ENCODE peak calls at places on chromosomes 3 and 15, in ten cellular contexts. L is NAMALWA, N is mesenchymal stem cell, E is NCI-H524, F is RWPE1, R is amygdala, K is EH, T is PC-3, W is SHP77, B is amniotic stem cell. C is an unnamed sample.
A peak's percentile ranks its signal among the peaks of the same experiment; 100 is the strongest.

GRCh38 chr3:185718736-185719456 is 105.9 kb downstream of the IGF2BP2 start:
- DNase-seq in L (no peak), N (no peak), E (no peak), F (no peak), R (no peak), K (no peak), T (no peak), W (no peak), B (no peak), C (no peak)

GRCh38 chr3:179852117-179852886 is 184.4 kb downstream of the PEX5L start:
- DNase-seq in L (peak; percentile 15), N (peak; percentile 80), E (no peak), F (no peak), R (no peak), K (peak; percentile 54), T (peak; percentile 63), W (no peak), B (no peak), C (no peak)

GRCh38 chr3:81492048-81492447 is 269.4 kb downstream of the GBE1 start:
- DNase-seq in L (no peak), N (peak; percentile 22), E (no peak), F (no peak), R (no peak), K (peak; percentile 35), T (no peak), W (no peak), B (no peak), C (no peak)

GRCh38 chr3:2635511-2635910 is 474.7 kb downstream of the IL5RA start:
- DNase-seq in L (no peak), N (peak; percentile 23), E (no peak), F (no peak), R (no peak), K (no peak), T (no peak), W (no peak), B (no peak), C (no peak)

GRCh38 chr3:110384601-110385000 is 687.0 kb upstream of the NECTIN3 start:
- DNase-seq in L (no peak), N (peak; percentile 49), E (no peak), F (peak; percentile 17), R (no peak), K (peak; percentile 88), T (peak; percentile 81), W (no peak), B (no peak), C (no peak)

GRCh38 chr15:40436892-40437753 is 3.6 kb upstream of the BAHD1 start:
- DNase-seq in L (no peak), N (no peak), E (no peak), F (no peak), R (no peak), K (no peak), T (no peak), W (no peak), B (no peak), C (no peak)

GRCh38 chr3:178671261-178672191 is 135.3 kb downstream of the KCNMB2 start:
- DNase-seq in L (no peak), N (peak; percentile 44), E (no peak), F (peak; percentile 75), R (no peak), K (peak; percentile 80), T (peak; percentile 54), W (peak; percentile 2), B (no peak), C (peak; percentile 17)

GRCh38 chr3:108396336-108396735 is 100.0 kb downstream of the HHLA2 start:
- DNase-seq in L (no peak), N (no peak), E (no peak), F (no peak), R (no peak), K (no peak), T (no peak), W (no peak), B (no peak), C (no peak)

GRCh38 chr3:23961913-23962312 is 16.8 kb downstream of the NR1D2 start:
- DNase-seq in L (no peak), N (no peak), E (no peak), F (no peak), R (no peak), K (no peak), T (no peak), W (no peak), B (no peak), C (no peak)

GRCh38 chr15:49621327-49622210 is 721 bp downstream of the DTWD1 start:
- DNase-seq in L (peak; percentile 50), N (peak; percentile 36), E (peak; percentile 29), F (no peak), R (no peak), K (peak; percentile 24), T (peak; percentile 2), W (peak; percentile 2), B (no peak), C (no peak)

GRCh38 chr3:116153174-116153573 is 292.1 kb downstream of the LSAMP start:
- DNase-seq in L (no peak), N (no peak), E (no peak), F (no peak), R (no peak), K (peak; percentile 1), T (no peak), W (no peak), B (no peak), C (no peak)

GRCh38 chr15:31758126-31758525 is 272.2 kb upstream of the CHRNA7 start:
- DNase-seq in L (peak; percentile 52), N (no peak), E (no peak), F (peak; percentile 44), R (no peak), K (peak; percentile 0), T (peak; percentile 55), W (peak; percentile 83), B (no peak), C (peak; percentile 66)

GRCh38 chr3:98109789-98110188 is 20.7 kb upstream of the OR5H1 start:
- DNase-seq in L (no peak), N (no peak), E (no peak), F (no peak), R (no peak), K (no peak), T (no peak), W (no peak), B (no peak), C (no peak)

GRCh38 chr15:44726568-44727461 is 9.5 kb upstream of the TRIM69 start:
- DNase-seq in L (peak; percentile 94), N (peak; percentile 96), E (no peak), F (peak; percentile 79), R (no peak), K (peak; percentile 96), T (peak; percentile 92), W (no peak), B (peak; percentile 67), C (no peak)

GRCh38 chr3:186021673-186022362 is 84.0 kb upstream of the TRA2B start:
- DNase-seq in L (no peak), N (peak; percentile 92), E (no peak), F (peak; percentile 50), R (no peak), K (peak; percentile 95), T (peak; percentile 39), W (no peak), B (peak; percentile 87), C (no peak)

GRCh38 chr3:143375698-143376097 is 256.1 kb downstream of the CHST2 start:
- DNase-seq in L (no peak), N (no peak), E (no peak), F (no peak), R (no peak), K (no peak), T (no peak), W (no peak), B (no peak), C (no peak)

GRCh38 chr3:97658670-97659285 is 105.8 kb upstream of the ARL6 start:
- DNase-seq in L (peak; percentile 57), N (peak; percentile 16), E (peak; percentile 32), F (peak; percentile 25), R (no peak), K (peak; percentile 5), T (peak; percentile 61), W (peak; percentile 73), B (no peak), C (peak; percentile 27)

GRCh38 chr3:143135150-143135549 is 15.6 kb downstream of the CHST2 start:
- DNase-seq in L (no peak), N (peak; percentile 90), E (no peak), F (peak; percentile 97), R (no peak), K (peak; percentile 99), T (peak; percentile 87), W (no peak), B (peak; percentile 84), C (no peak)

GRCh38 chr3:45191424-45191823 is 34.7 kb downstream of the TMEM158 start:
- DNase-seq in L (no peak), N (no peak), E (no peak), F (no peak), R (no peak), K (no peak), T (no peak), W (no peak), B (no peak), C (no peak)

GRCh38 chr3:192039593-192039992 is 578.6 kb downstream of the PYDC2 start:
- DNase-seq in L (no peak), N (no peak), E (no peak), F (no peak), R (no peak), K (no peak), T (no peak), W (no peak), B (no peak), C (no peak)

GRCh38 chr3:79604681-79605080 is 163.1 kb downstream of the ROBO1 start:
- DNase-seq in L (no peak), N (no peak), E (no peak), F (no peak), R (no peak), K (no peak), T (no peak), W (no peak), B (no peak), C (no peak)

GRCh38 chr15:98123834-98124233 is 163.3 kb downstream of the ARRDC4 start:
- DNase-seq in L (no peak), N (no peak), E (no peak), F (peak; percentile 89), R (no peak), K (peak; percentile 91), T (no peak), W (no peak), B (no peak), C (no peak)

GRCh38 chr3:153595186-153595815 is 433.3 kb downstream of the RAP2B start:
- DNase-seq in L (peak; percentile 44), N (peak; percentile 45), E (no peak), F (peak; percentile 41), R (no peak), K (peak; percentile 63), T (peak; percentile 68), W (no peak), B (peak; percentile 2), C (peak; percentile 0)

GRCh38 chr15:89631902-89632264 is 23.4 kb downstream of the KIF7 start:
- DNase-seq in L (no peak), N (no peak), E (no peak), F (no peak), R (no peak), K (no peak), T (no peak), W (no peak), B (no peak), C (no peak)

GRCh38 chr3:45756055-45756454 is 40.3 kb downstream of the SLC6A20 start:
- DNase-seq in L (no peak), N (no peak), E (no peak), F (no peak), R (no peak), K (no peak), T (no peak), W (no peak), B (no peak), C (no peak)

GRCh38 chr15:50542051-50542450 is 4.4 kb downstream of the USP50 start:
- DNase-seq in L (no peak), N (no peak), E (no peak), F (no peak), R (no peak), K (peak; percentile 79), T (no peak), W (no peak), B (peak; percentile 19), C (no peak)

GRCh38 chr3:65439641-65440040 is 599.1 kb downstream of the MAGI1 start:
- DNase-seq in L (peak; percentile 7), N (peak; percentile 75), E (peak; percentile 28), F (peak; percentile 47), R (no peak), K (peak; percentile 73), T (peak; percentile 43), W (peak; percentile 42), B (peak; percentile 8), C (peak; percentile 57)

GRCh38 chr3:13200465-13200864 is 127.2 kb upstream of the IQSEC1 start:
- DNase-seq in L (no peak), N (no peak), E (no peak), F (no peak), R (no peak), K (no peak), T (no peak), W (no peak), B (no peak), C (no peak)